ENCODE peak calls at places on chromosomes 16 and 17, in five cellular contexts. P, F, N, O and I are unnamed samples.

GRCh38 chr16:2056077-2056476 is 8.3 kb downstream of the TSC2 start:
- DNase-seq in P (no peak), O (no peak), F (no peak), N (no peak), I (no peak)

GRCh38 chr16:31130899-31131298 is 4.6 kb downstream of the PRSS8 start:
- DNase-seq in N (no peak), O (no peak), P (no peak), F (no peak), I (no peak)

GRCh38 chr17:31171711-31172110 is 76.9 kb downstream of the NF1 start:
- DNase-seq in P (no peak), F (no peak), N (peak; percentile 12), O (no peak), I (no peak)

GRCh38 chr16:25264599-25264998 is 7.0 kb upstream of the ZKSCAN2 start:
- DNase-seq in N (no peak), F (no peak), P (no peak), O (no peak), I (no peak)

GRCh38 chr17:13561606-13562270 is 40.0 kb downstream of the HS3ST3A1 start:
- DNase-seq in F (no peak), O (no peak), N (no peak), P (peak; percentile 41), I (no peak)

GRCh38 chr16:88784074-88784855 is 755 bp downstream of the PIEZO1 start:
- DNase-seq in P (no peak), O (peak; percentile 83), F (peak; percentile 47), N (peak; percentile 83), I (no peak)

GRCh38 chr16:69311533-69312388 is 611 bp downstream of the VPS4A start:
- DNase-seq in F (peak; percentile 40), P (peak; percentile 50), O (peak; percentile 72), N (peak; percentile 55), I (no peak)

GRCh38 chr17:40070895-40071719 is 8.3 kb downstream of the THRA start:
- DNase-seq in O (peak; percentile 90), F (peak; percentile 77), P (no peak), N (no peak), I (no peak)